ENCODE peak calls at places on chromosomes 2 and 18, in nine cellular contexts. C is NB4, R is GM10248, Y is ACHN, Z is HT-29, K is GM12892, L is NCI-H510A, I is NCI-H774, D is progenitor cell of endocrine pancreas. V is an unnamed sample.

GRCh38 chr2:29573602-29574001 is 347.8 kb downstream of the ALK start:
- DNase-seq in C (no peak), R (no peak), Y (no peak), Z (no peak), K (no peak), L (no peak), I (no peak), D (no peak), V (no peak)

GRCh38 chr2:169080250-169081035 is 11.1 kb downstream of the DHRS9 start:
- DNase-seq in C (peak; percentile 92), R (peak; percentile 25), Y (peak; percentile 75), Z (no peak), K (no peak), L (no peak), I (no peak), D (no peak), V (no peak)

GRCh38 chr2:70006447-70006784 is 45.0 kb upstream of the ASPRV1 start:
- DNase-seq in C (no peak), R (no peak), Y (no peak), Z (no peak), K (no peak), L (no peak), I (no peak), D (no peak), V (no peak)

GRCh38 chr18:10320848-10321247 is 133.6 kb upstream of the APCDD1 start:
- DNase-seq in C (peak; percentile 16), R (no peak), Y (no peak), Z (no peak), K (no peak), L (no peak), I (no peak), D (no peak), V (no peak)

GRCh38 chr2:189350515-189351209 is 90.6 kb upstream of the WDR75 start:
- DNase-seq in C (no peak), R (no peak), Y (no peak), Z (no peak), K (no peak), L (no peak), I (no peak), D (no peak), V (peak; percentile 36)

GRCh38 chr2:74514368-74515270 is at the start of gene TLX2:
- DNase-seq in C (peak; percentile 53), R (peak; percentile 31), Y (no peak), Z (no peak), K (no peak), L (no peak), I (no peak), D (no peak), V (no peak)

GRCh38 chr18:36211612-36212065 is 24.3 kb downstream of the MOCOS start:
- DNase-seq in C (no peak), R (no peak), Y (no peak), Z (no peak), K (no peak), L (no peak), I (no peak), D (no peak), V (no peak)

GRCh38 chr2:192004188-192004963 is 157.5 kb upstream of the CAVIN2 start:
- DNase-seq in C (no peak), R (peak; percentile 16), Y (no peak), Z (no peak), K (no peak), L (no peak), I (no peak), D (no peak), V (no peak)

GRCh38 chr2:2716771-2717170 is 385.7 kb upstream of the MYT1L start:
- DNase-seq in C (no peak), R (no peak), Y (no peak), Z (no peak), K (no peak), L (no peak), I (no peak), D (no peak), V (no peak)

GRCh38 chr2:227191367-227191766 is 26.9 kb downstream of the COL4A3 start:
- DNase-seq in C (no peak), R (no peak), Y (no peak), Z (no peak), K (no peak), L (peak; percentile 21), I (no peak), D (no peak), V (no peak)

GRCh38 chr2:191384829-191385228 is 139.6 kb downstream of the MYO1B start:
- DNase-seq in C (no peak), R (no peak), Y (no peak), Z (no peak), K (no peak), L (no peak), I (no peak), D (no peak), V (no peak)

GRCh38 chr18:50183556-50183955 is 11.4 kb downstream of the MYO5B start:
- DNase-seq in C (no peak), R (no peak), Y (peak; percentile 17), Z (peak; percentile 11), K (no peak), L (no peak), I (no peak), D (no peak), V (no peak)

GRCh38 chr2:70360661-70361316 is 58.9 kb upstream of the FAM136A start:
- DNase-seq in C (no peak), R (no peak), Y (no peak), Z (peak; percentile 10), K (no peak), L (no peak), I (no peak), D (no peak), V (no peak)

GRCh38 chr2:155368934-155369333 is 670.4 kb downstream of the KCNJ3 start:
- DNase-seq in C (peak; percentile 15), R (no peak), Y (peak; percentile 45), Z (peak; percentile 47), K (no peak), L (no peak), I (no peak), D (no peak), V (no peak)

GRCh38 chr2:100654611-100655010 is 91.8 kb downstream of the PDCL3 start:
- DNase-seq in C (no peak), R (no peak), Y (no peak), Z (no peak), K (no peak), L (no peak), I (no peak), D (no peak), V (no peak)

GRCh38 chr2:17362956-17363355 is 155.3 kb downstream of the RAD51AP2 start:
- DNase-seq in C (no peak), R (no peak), Y (no peak), Z (no peak), K (no peak), L (no peak), I (no peak), D (no peak), V (no peak)

GRCh38 chr2:127153691-127154158 is 46.8 kb upstream of the BIN1 start:
- DNase-seq in C (peak; percentile 46), R (no peak), Y (peak; percentile 77), Z (no peak), K (no peak), L (no peak), I (no peak), D (no peak), V (peak; percentile 74)

GRCh38 chr2:69604844-69605243 is 38.7 kb downstream of the AAK1 start:
- DNase-seq in C (no peak), R (no peak), Y (no peak), Z (no peak), K (no peak), L (no peak), I (no peak), D (no peak), V (no peak)

GRCh38 chr2:240435457-240435954 is at the start of gene GPC1:
- DNase-seq in C (no peak), R (peak; percentile 80), Y (peak; percentile 88), Z (peak; percentile 55), K (no peak), L (peak; percentile 44), I (peak; percentile 78), D (peak; percentile 67), V (peak; percentile 73)

GRCh38 chr18:13626544-13626908 is 99.8 kb downstream of the FAM210A start:
- DNase-seq in C (no peak), R (no peak), Y (no peak), Z (no peak), K (no peak), L (no peak), I (no peak), D (no peak), V (no peak)

GRCh38 chr18:58476521-58477210 is 152.2 kb downstream of the ALPK2 start:
- DNase-seq in C (no peak), R (no peak), Y (no peak), Z (no peak), K (no peak), L (no peak), I (no peak), D (no peak), V (no peak)

GRCh38 chr2:30481323-30481800 is 34.3 kb downstream of the LCLAT1 start:
- DNase-seq in C (peak; percentile 26), R (no peak), Y (no peak), Z (peak; percentile 56), K (no peak), L (no peak), I (no peak), D (no peak), V (no peak)

GRCh38 chr2:120859814-120860578 is 124.3 kb downstream of the GLI2 start:
- DNase-seq in C (no peak), R (no peak), Y (no peak), Z (no peak), K (no peak), L (no peak), I (no peak), D (no peak), V (no peak)

GRCh38 chr2:86372133-86372532 is 34.7 kb upstream of the REEP1 start:
- DNase-seq in C (peak; percentile 25), R (no peak), Y (no peak), Z (no peak), K (no peak), L (no peak), I (no peak), D (no peak), V (no peak)

GRCh38 chr2:70978388-70979357 is at the start of gene ANKRD53:
- DNase-seq in C (no peak), R (no peak), Y (peak; percentile 53), Z (peak; percentile 16), K (no peak), L (peak; percentile 66), I (peak; percentile 18), D (peak; percentile 75), V (peak; percentile 46)

GRCh38 chr2:146615778-146616177 is 1229.1 kb upstream of the ACVR2A start:
- DNase-seq in C (no peak), R (no peak), Y (no peak), Z (no peak), K (no peak), L (no peak), I (peak; percentile 33), D (no peak), V (no peak)

GRCh38 chr2:20633794-20634259 is 17.1 kb downstream of the HS1BP3 start:
- DNase-seq in C (no peak), R (peak; percentile 64), Y (no peak), Z (peak; percentile 90), K (peak; percentile 67), L (peak; percentile 46), I (peak; percentile 36), D (no peak), V (no peak)

GRCh38 chr2:43127208-43127940 is 99.0 kb downstream of the ZFP36L2 start:
- DNase-seq in C (peak; percentile 97), R (peak; percentile 82), Y (no peak), Z (no peak), K (peak; percentile 87), L (peak; percentile 12), I (no peak), D (no peak), V (peak; percentile 43)

GRCh38 chr2:150589760-150590159 is 102.3 kb upstream of the RND3 start:
- DNase-seq in C (no peak), R (no peak), Y (no peak), Z (no peak), K (no peak), L (no peak), I (no peak), D (no peak), V (no peak)

GRCh38 chr2:285506-285905 is 2.4 kb downstream of the ALKAL2 start:
- DNase-seq in C (no peak), R (no peak), Y (peak; percentile 25), Z (no peak), K (no peak), L (no peak), I (no peak), D (no peak), V (no peak)

GRCh38 chr18:31275722-31276463 is 42.1 kb upstream of the DSG1 start:
- DNase-seq in C (peak; percentile 68), R (no peak), Y (no peak), Z (no peak), K (no peak), L (no peak), I (no peak), D (no peak), V (no peak)

V was measured in uterus.